ENCODE peak calls at places on chromosomes 6 and 20, in four cellular contexts. X is Karpas-422, M is mammary epithelial cell, D is fibroblast of lung. F is an unnamed sample.

GRCh38 chr20:13995841-13996240 is 525 bp downstream of the MACROD2 start:
- DNase-seq in X (no peak), M (peak; percentile 41), D (no peak), F (no peak)

GRCh38 chr6:28771401-28772267 is 152.2 kb downstream of the TRIM27 start:
- DNase-seq in X (peak; percentile 73), M (peak; percentile 46), D (no peak), F (no peak)

GRCh38 chr6:16200231-16200941 is 38.0 kb upstream of the GMPR start:
- DNase-seq in X (peak; percentile 47), M (no peak), D (peak; percentile 27), F (no peak)

GRCh38 chr6:36120979-36121706 is 9.2 kb upstream of the MAPK13 start:
- DNase-seq in X (peak; percentile 74), M (peak; percentile 44), D (no peak), F (no peak)

GRCh38 chr6:93424303-93425064 is 5.1 kb upstream of the EPHA7 start:
- DNase-seq in X (peak; percentile 54), M (no peak), D (no peak), F (no peak)

GRCh38 chr6:33964387-33964786 is 160.6 kb upstream of the MLN start:
- DNase-seq in X (no peak), M (no peak), D (no peak), F (no peak)

GRCh38 chr20:63472159-63472811 is at the start of gene KCNQ2:
- DNase-seq in X (no peak), M (no peak), D (no peak), F (no peak)

GRCh38 chr6:131816869-131817268 is 9.0 kb downstream of the ENPP1 start:
- DNase-seq in X (no peak), M (no peak), D (no peak), F (no peak)

GRCh38 chr20:2405693-2406065 is 25.0 kb downstream of the TGM6 start:
- DNase-seq in X (no peak), M (no peak), D (no peak), F (no peak)

GRCh38 chr20:62733891-62734290 is 25.3 kb downstream of the NTSR1 start:
- DNase-seq in X (no peak), M (no peak), D (no peak), F (no peak)

GRCh38 chr6:161266866-161267265 is 7.0 kb downstream of the AGPAT4 start:
- DNase-seq in X (no peak), M (no peak), D (no peak), F (no peak)

GRCh38 chr6:42771741-42772100 is 10.1 kb upstream of the BICRAL start:
- DNase-seq in X (peak; percentile 78), M (no peak), D (no peak), F (no peak)

GRCh38 chr20:2228926-2229325 is 66.9 kb upstream of the TGM3 start:
- DNase-seq in X (no peak), M (no peak), D (no peak), F (no peak)

GRCh38 chr6:136077834-136078576 is 172.1 kb downstream of the MTFR2 start:
- DNase-seq in X (no peak), M (peak; percentile 60), D (peak; percentile 99), F (peak; percentile 25)
- H2AFZ ChIP-seq in X (no peak overlapping the region), M (no peak overlapping the region), D (no peak overlapping the region), F (peak overlapping the region; percentile 10)

GRCh38 chr6:4510317-4510716 is 265.9 kb upstream of the CDYL start:
- DNase-seq in X (no peak), M (no peak), D (no peak), F (no peak)
- H3K4me3 ChIP-seq in X (no peak overlapping the region), M (no peak overlapping the region), D (no peak overlapping the region), F (no peak overlapping the region)

DNA sequence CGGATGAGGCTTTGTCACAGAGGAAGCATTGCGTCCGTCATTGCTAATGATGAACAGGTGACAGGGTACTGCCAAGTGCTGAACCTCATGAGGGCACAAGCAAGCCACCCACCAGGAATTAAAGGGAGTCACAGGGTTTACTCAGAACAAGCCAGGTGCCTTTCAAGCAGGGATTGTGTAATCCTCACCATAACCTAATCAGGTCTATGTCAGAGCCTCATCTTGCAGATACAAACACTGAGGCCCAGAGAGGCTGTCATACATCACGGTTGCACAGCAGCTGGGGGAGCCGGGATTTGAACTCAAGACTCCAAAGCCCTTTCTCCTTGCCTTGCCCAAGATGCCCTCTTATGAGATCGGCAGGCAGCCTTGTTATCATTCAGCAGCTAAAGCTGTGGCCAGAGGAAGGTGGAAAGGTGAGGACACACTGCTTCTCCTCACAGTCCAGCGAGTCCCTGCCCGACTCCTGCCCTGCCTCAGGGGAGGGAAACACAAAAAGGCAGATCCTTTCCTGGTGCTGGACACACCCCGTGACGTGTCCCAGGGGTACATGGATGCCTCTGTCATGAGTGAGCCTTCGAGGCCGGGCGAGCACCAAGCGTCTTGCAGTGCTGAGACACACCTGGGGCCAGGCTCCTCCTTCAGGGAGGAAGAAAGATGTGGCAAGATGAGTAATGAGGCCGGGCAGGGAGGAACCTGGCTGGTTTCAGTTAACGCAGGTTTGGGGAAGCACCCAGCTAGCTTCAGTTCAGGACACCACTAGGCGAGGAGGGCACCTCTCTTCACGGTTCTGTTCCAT is 214.9 kb downstream of the LY86 start:
- DNase-seq in X (peak; percentile 60), M (peak; percentile 100), D (no peak), F (peak; percentile 100)
- H2AFZ ChIP-seq in X (no peak overlapping the region), M (peak overlapping the region; percentile 33), D (no peak overlapping the region), F (peak overlapping the region; percentile 60)

DNA sequence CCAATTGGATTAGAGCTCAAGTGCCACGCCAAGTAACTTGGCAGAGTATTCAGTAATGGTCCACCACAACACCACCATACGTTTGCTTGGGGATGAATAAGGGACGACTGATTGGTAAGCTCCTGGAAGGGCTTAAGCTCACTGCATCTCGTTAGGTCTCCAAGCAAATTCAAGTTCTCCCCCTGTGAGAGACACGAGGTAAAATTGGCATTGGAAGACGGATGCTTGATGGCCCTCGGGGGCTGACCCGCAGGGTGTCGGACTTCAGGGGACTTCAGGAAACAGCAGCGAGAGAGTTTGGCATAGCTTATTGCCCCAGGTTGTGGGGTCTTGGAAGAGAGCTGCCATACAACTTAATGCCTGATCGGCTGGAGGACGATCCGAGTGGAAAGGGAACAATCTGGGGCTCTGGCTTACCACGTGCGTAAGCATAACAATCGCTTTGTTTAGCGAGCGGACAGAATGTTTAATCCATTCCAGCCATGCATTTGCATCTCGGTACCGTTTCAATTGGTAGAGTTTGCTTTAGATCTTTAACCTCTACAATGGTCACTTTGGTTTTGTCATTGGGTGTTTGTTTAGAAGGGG is 4.8 kb upstream of the ZNFX1 start:
- DNase-seq in X (no peak), M (no peak), D (no peak), F (peak; percentile 50)
- H3K4me3 ChIP-seq in X (no peak overlapping the region), M (no peak overlapping the region), D (peak overlapping the region; percentile 15), F (peak overlapping the region; percentile 18)

GRCh38 chr6:4941782-4942672 is 61.8 kb downstream of the RPP40 start:
- DNase-seq in X (no peak), M (peak; percentile 97), D (peak; percentile 97), F (peak; percentile 88)
- H2AFZ ChIP-seq in X (no peak overlapping the region), M (no peak overlapping the region), D (no peak overlapping the region), F (no peak overlapping the region)

F was measured in keratinocyte.